ENCODE peak calls at places on chromosomes 1 and 21, in four cellular contexts. One of them, this sample, is unnamed.
A peak's percentile ranks its signal among the peaks of the same experiment; 100 is the strongest.

GRCh38 chr1:12448746-12449177 is 169.2 kb downstream of the DHRS3 start:
- DNase-seq in hypothalamus: no peak
- DNase-seq in Daoy: no peak
- DNase-seq in activated T-cell treated with anti-CD3 and anti-CD28 coated beads for 48 hours: no peak
- DNase-seq in this sample: no peak

GRCh38 chr1:12622506-12622905 is 4.5 kb upstream of the DHRS3 start:
- DNase-seq in hypothalamus: no peak
- DNase-seq in activated T-cell treated with anti-CD3 and anti-CD28 coated beads for 48 hours: no peak
- DNase-seq in Daoy: no peak
- DNase-seq in this sample: no peak

GRCh38 chr1:67749844-67750689 is 65.1 kb downstream of the GADD45A start:
- DNase-seq in Daoy: peak; percentile 88
- DNase-seq in hypothalamus: no peak
- DNase-seq in activated T-cell treated with anti-CD3 and anti-CD28 coated beads for 48 hours: no peak
- DNase-seq in this sample: no peak

GRCh38 chr1:74505133-74505532 is 7.3 kb downstream of the LRRC53 start:
- DNase-seq in Daoy: peak; percentile 15
- DNase-seq in activated T-cell treated with anti-CD3 and anti-CD28 coated beads for 48 hours: no peak
- DNase-seq in hypothalamus: peak; percentile 5
- DNase-seq in this sample: no peak

GRCh38 chr1:1430114-1430982 is 5.1 kb upstream of the VWA1 start:
- DNase-seq in activated T-cell treated with anti-CD3 and anti-CD28 coated beads for 48 hours: no peak
- DNase-seq in hypothalamus: peak; percentile 43
- DNase-seq in Daoy: no peak
- DNase-seq in this sample: peak; percentile 81

GRCh38 chr1:19203440-19203839 is 6.6 kb downstream of the UBR4 start:
- DNase-seq in Daoy: peak; percentile 82
- DNase-seq in hypothalamus: no peak
- DNase-seq in activated T-cell treated with anti-CD3 and anti-CD28 coated beads for 48 hours: no peak
- DNase-seq in this sample: no peak

GRCh38 chr21:14900611-14901010 is 164.2 kb downstream of the NRIP1 start:
- DNase-seq in hypothalamus: no peak
- DNase-seq in activated T-cell treated with anti-CD3 and anti-CD28 coated beads for 48 hours: no peak
- DNase-seq in Daoy: peak; percentile 26
- DNase-seq in this sample: no peak

GRCh38 chr1:226875641-226876295 is 5.4 kb downstream of the PSEN2 start:
- DNase-seq in Daoy: peak; percentile 81
- DNase-seq in activated T-cell treated with anti-CD3 and anti-CD28 coated beads for 48 hours: no peak
- DNase-seq in hypothalamus: no peak
- DNase-seq in this sample: no peak

GRCh38 chr1:30886710-30887428 is 21.7 kb downstream of the SDC3 start:
- DNase-seq in Daoy: no peak
- DNase-seq in hypothalamus: no peak
- DNase-seq in activated T-cell treated with anti-CD3 and anti-CD28 coated beads for 48 hours: no peak
- DNase-seq in this sample: no peak

GRCh38 chr1:72937905-72938304 is 655.6 kb upstream of the NEGR1 start:
- DNase-seq in hypothalamus: no peak
- DNase-seq in Daoy: no peak
- DNase-seq in activated T-cell treated with anti-CD3 and anti-CD28 coated beads for 48 hours: no peak
- DNase-seq in this sample: no peak

This sample was measured in hippocampal formation.